ENCODE peak calls at places on chromosome 20, in eight cellular contexts. Y is lower lobe of right lung, E is right lobe of liver, L is choroid plexus epithelial cell, K is astrocyte, U is fibroblast of lung, Z is A673, W is PC-9. Q is an unnamed sample.

GRCh38 chr20:50516935-50517816 is 7.0 kb downstream of the PTPN1 start:
- DNase-seq in Z (no peak), W (no peak), K (no peak), Y (no peak), U (no peak), E (no peak), L (no peak), Q (no peak)

GRCh38 chr20:25058051-25058796 is at the start of gene ACSS1:
- DNase-seq in W (peak; percentile 38), K (no peak), Z (peak; percentile 68), E (peak; percentile 68), Y (peak; percentile 83), U (peak; percentile 27), L (peak; percentile 48), Q (no peak)

GRCh38 chr20:20649945-20650344 is 62.5 kb downstream of the RALGAPA2 start:
- DNase-seq in W (no peak), U (no peak), Z (no peak), L (no peak), E (no peak), K (no peak), Y (no peak), Q (no peak)

GRCh38 chr20:61429458-61430227 is 177.6 kb downstream of the CDH4 start:
- DNase-seq in L (no peak), E (no peak), W (no peak), U (no peak), K (no peak), Y (no peak), Z (no peak), Q (no peak)

GRCh38 chr20:62063601-62063980 is 2.1 kb downstream of the TAF4 start:
- DNase-seq in L (peak; percentile 25), U (peak; percentile 51), K (peak; percentile 46), Z (peak; percentile 55), Y (no peak), W (no peak), E (no peak), Q (no peak)

GRCh38 chr20:58058421-58059140 is 169.9 kb downstream of the ANKRD60 start:
- DNase-seq in E (no peak), W (no peak), L (no peak), K (no peak), U (no peak), Z (no peak), Y (no peak), Q (no peak)

GRCh38 chr20:16476032-16476431 is 97.2 kb downstream of the KIF16B start:
- DNase-seq in Z (peak; percentile 48), W (peak; percentile 7), U (peak; percentile 30), E (no peak), Y (no peak), K (no peak), L (peak; percentile 86), Q (no peak)

GRCh38 chr20:62356948-62357667 is 10.0 kb downstream of the LAMA5 start:
- DNase-seq in Z (no peak), E (peak; percentile 54), L (peak; percentile 74), W (peak; percentile 96), U (peak; percentile 75), K (peak; percentile 59), Y (no peak), Q (no peak)

GRCh38 chr20:36098364-36098763 is 56.2 kb upstream of the EPB41L1 start:
- DNase-seq in L (peak; percentile 41), W (peak; percentile 47), Y (no peak), E (no peak), U (peak; percentile 63), K (peak; percentile 51), Z (no peak), Q (no peak)

GRCh38 chr20:36479938-36480337 is 61.4 kb upstream of the MYL9 start:
- DNase-seq in K (no peak), Y (no peak), L (peak; percentile 42), W (no peak), E (no peak), Z (no peak), U (no peak), Q (no peak)

GRCh38 chr20:49570828-49571552 is 3.1 kb upstream of the PTGIS start:
- DNase-seq in E (no peak), U (peak; percentile 87), L (peak; percentile 47), Y (no peak), Z (no peak), K (peak; percentile 85), W (no peak), Q (no peak)

GRCh38 chr20:11271920-11272594 is 598.3 kb upstream of the JAG1 start:
- DNase-seq in Z (no peak), Y (no peak), E (no peak), U (peak; percentile 12), K (no peak), W (no peak), L (no peak), Q (no peak)

GRCh38 chr20:58993332-58994248 is 12.5 kb downstream of the NELFCD start:
- DNase-seq in U (no peak), L (peak; percentile 9), Y (no peak), K (no peak), Z (no peak), E (peak; percentile 49), W (no peak), Q (no peak)

GRCh38 chr20:50381771-50382593 is 128.2 kb upstream of the PTPN1 start:
- DNase-seq in Y (no peak), E (no peak), K (no peak), Z (no peak), U (no peak), W (no peak), L (no peak), Q (no peak)

GRCh38 chr20:19934792-19935491 is 82.2 kb upstream of the NAA20 start:
- DNase-seq in Y (peak; percentile 71), U (no peak), Z (peak; percentile 61), W (peak; percentile 62), L (no peak), E (no peak), K (no peak), Q (no peak)

GRCh38 chr20:4014031-4014474 is 1.3 kb downstream of the RNF24 start:
- DNase-seq in U (peak; percentile 79), K (peak; percentile 70), L (peak; percentile 91), Z (peak; percentile 73), E (no peak), Y (no peak), W (peak; percentile 77), Q (peak; percentile 28)

GRCh38 chr20:62405108-62405980 is 1.7 kb downstream of the CABLES2 start:
- DNase-seq in Y (no peak), E (peak; percentile 78), W (peak; percentile 71), L (peak; percentile 70), K (peak; percentile 35), Z (no peak), U (peak; percentile 54), Q (no peak)

GRCh38 chr20:56630086-56630493 is 984 bp downstream of the TFAP2C start:
- DNase-seq in Z (peak; percentile 49), E (no peak), K (peak; percentile 52), L (peak; percentile 83), W (peak; percentile 94), U (peak; percentile 72), Y (peak; percentile 88), Q (peak; percentile 28)

GRCh38 chr20:3515379-3516175 is 44.8 kb downstream of the ATRN start:
- DNase-seq in E (no peak), L (peak; percentile 23), Z (no peak), K (peak; percentile 31), Y (no peak), W (no peak), U (peak; percentile 45), Q (peak; percentile 24)

GRCh38 chr20:310645-311044 is 13.3 kb downstream of the ZCCHC3 start:
- DNase-seq in W (no peak), U (no peak), K (no peak), L (no peak), Y (no peak), E (no peak), Z (no peak), Q (no peak)

GRCh38 chr20:311603-312002 is 13.7 kb upstream of the SOX12 start:
- DNase-seq in E (no peak), K (no peak), Z (no peak), L (no peak), W (no peak), Y (no peak), U (no peak), Q (no peak)

GRCh38 chr20:308427-309038 is 11.2 kb downstream of the ZCCHC3 start:
- DNase-seq in K (no peak), Z (no peak), W (no peak), U (no peak), E (no peak), L (no peak), Y (no peak), Q (no peak)

GRCh38 chr20:309306-309840 is 12.0 kb downstream of the ZCCHC3 start:
- DNase-seq in K (no peak), Z (no peak), E (no peak), U (no peak), L (peak; percentile 60), Y (no peak), W (no peak), Q (no peak)

DNA sequence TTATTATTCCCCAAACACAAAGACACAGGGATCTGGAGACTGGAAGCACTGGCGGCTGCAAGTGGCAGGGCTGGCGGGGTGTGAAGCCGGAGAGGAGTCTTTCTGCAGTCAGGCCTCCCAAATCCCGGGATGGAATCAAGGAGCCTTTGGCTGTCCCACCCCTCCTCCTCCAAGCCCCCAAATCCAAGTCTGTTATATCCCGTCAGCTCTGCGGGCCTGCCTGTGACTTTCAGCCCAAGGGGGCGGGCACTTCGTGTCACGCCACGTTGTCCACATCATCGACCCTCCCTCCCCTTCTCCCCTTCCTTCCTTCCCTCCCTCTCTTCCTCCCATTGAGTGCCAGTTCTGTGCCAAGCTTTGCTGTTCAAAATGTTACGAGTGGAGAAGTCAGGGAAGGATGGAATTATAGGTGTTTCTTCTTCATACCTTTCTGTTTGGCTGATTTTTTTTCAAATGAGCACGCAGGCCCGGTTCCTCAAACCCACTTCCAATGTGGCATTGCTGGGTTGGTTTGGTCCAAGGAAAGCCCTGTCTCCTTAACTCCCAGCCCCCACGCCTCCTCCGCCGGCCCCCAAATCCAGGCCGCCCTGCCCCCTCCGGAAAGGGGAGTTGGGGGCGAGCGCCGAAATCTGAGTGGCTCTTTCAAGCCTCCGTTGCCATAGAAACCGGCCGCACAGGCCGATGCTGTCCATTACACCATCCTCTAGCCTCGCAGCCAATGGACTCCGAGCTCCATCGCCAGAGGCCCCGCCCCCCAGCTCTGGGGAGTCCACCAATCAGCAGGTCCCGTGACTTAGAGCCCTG is 12.7 kb downstream of the ZCCHC3 start:
- DNase-seq in Z (peak; percentile 100), Y (peak; percentile 98), K (peak; percentile 98), L (peak; percentile 100), U (peak; percentile 100), W (no peak), E (peak; percentile 91), Q (peak; percentile 95)
- H3K4me3 ChIP-seq in Z (peak overlapping the region; percentile 42), Y (peak overlapping the region; percentile 60), K (peak overlapping the region; percentile 59), L (peak overlapping the region; percentile 60), U (peak overlapping the region; percentile 34), W (no peak overlapping the region), E (peak overlapping the region; percentile 4), Q (peak overlapping the region; percentile 57)

GRCh38 chr20:9517297-9518134 is 3.1 kb downstream of the LAMP5 start:
- DNase-seq in L (no peak), E (no peak), Z (no peak), Y (no peak), U (no peak), K (no peak), W (no peak), Q (no peak)
- TF ChIP-seq CTCF in L (no peak), E (no peak), Z (no peak), Y (no peak), U (no peak), K (no peak), W (no peak), Q (no peak)

GRCh38 chr20:51958636-51959542 is 156.6 kb upstream of the SALL4 start:
- DNase-seq in W (no peak), E (no peak), Z (peak; percentile 48), K (peak; percentile 53), L (peak; percentile 85), U (peak; percentile 52), Y (no peak), Q (no peak)
- H3K4me3 ChIP-seq in W (no peak overlapping the region), E (no peak overlapping the region), Z (peak overlapping the region; percentile 25), K (no peak overlapping the region), L (no peak overlapping the region), U (peak overlapping the region; percentile 9), Y (no peak overlapping the region), Q (peak overlapping the region; percentile 15)

GRCh38 chr20:39429716-39430115 is 467.6 kb downstream of the DHX35 start:
- DNase-seq in L (no peak), Y (no peak), Z (peak; percentile 11), K (no peak), U (no peak), E (no peak), W (no peak), Q (no peak)
- TF ChIP-seq CTCF in L (no peak), Y (peak; percentile 20), Z (peak; percentile 49), K (no peak), U (no peak), E (peak; percentile 23), W (peak; percentile 42), Q (no peak)